ENCODE peak calls at places on chromosomes 3 and 15, in nine cellular contexts. O is fibroblast of lung; N is A172; M is progenitor cell of endocrine pancreas; V is activated naive CD4-positive, alpha-beta T cell; G is left lung; F is HuH-7; J is brain microvascular endothelial cell; Q is activated CD4-positive, alpha-beta T cell treated with anti-CD3 and anti-CD28 coated beads, Interleukin-2, amount 50 U/mL, for 1 hour. T is an unnamed sample.
A peak's percentile ranks its signal among the peaks of the same experiment; 100 is the strongest.

GRCh38 chr15:79128556-79128955 is 38.0 kb upstream of the RASGRF1 start:
- DNase-seq in G (no peak), F (no peak), N (no peak), J (no peak), V (no peak), Q (no peak), O (no peak), M (no peak), T (no peak)

GRCh38 chr15:65743637-65744252 is 48.3 kb downstream of the DENND4A start:
- DNase-seq in V (no peak), Q (no peak), M (no peak), F (no peak), G (no peak), N (no peak), J (no peak), O (no peak), T (no peak)

GRCh38 chr3:101784850-101785613 is 6.0 kb downstream of the NXPE3 start:
- DNase-seq in J (no peak), M (no peak), V (no peak), Q (no peak), G (no peak), N (no peak), O (no peak), F (no peak), T (no peak)

GRCh38 chr3:127671523-127672428 is 976 bp upstream of the ABTB1 start:
- DNase-seq in J (no peak), N (no peak), V (peak; percentile 23), F (no peak), G (peak; percentile 78), M (no peak), O (peak; percentile 7), Q (peak; percentile 30), T (no peak)

GRCh38 chr3:86047329-86047625 is 943.7 kb downstream of the VGLL3 start:
- DNase-seq in O (peak; percentile 1), M (no peak), Q (no peak), N (no peak), G (no peak), F (no peak), J (no peak), V (no peak), T (no peak)

GRCh38 chr3:38549486-38549885 is 53.3 kb downstream of the EXOG start:
- DNase-seq in G (no peak), N (no peak), F (no peak), V (no peak), Q (no peak), M (no peak), J (no peak), O (no peak), T (no peak)

GRCh38 chr3:102478160-102478559 is 43.3 kb downstream of the ZPLD1 start:
- DNase-seq in J (no peak), M (no peak), O (no peak), V (no peak), F (no peak), Q (no peak), G (no peak), N (no peak), T (no peak)

GRCh38 chr3:149934524-149934923 is 36.2 kb downstream of the PFN2 start:
- DNase-seq in G (no peak), M (no peak), Q (no peak), F (no peak), V (no peak), N (no peak), O (peak; percentile 59), J (peak; percentile 43), T (peak; percentile 56)

GRCh38 chr3:160125188-160125587 is 100.0 kb upstream of the C3orf80 start:
- DNase-seq in M (no peak), V (no peak), N (no peak), O (no peak), F (no peak), J (no peak), G (no peak), Q (no peak), T (no peak)

GRCh38 chr3:107938128-107938527 is 152.7 kb downstream of the CD47 start:
- DNase-seq in J (no peak), M (no peak), G (no peak), F (no peak), O (peak; percentile 35), N (peak; percentile 44), Q (peak; percentile 5), V (no peak), T (peak; percentile 53)

GRCh38 chr3:130755666-130756065 is 9.0 kb upstream of the PIK3R4 start:
- DNase-seq in G (no peak), J (no peak), M (no peak), O (no peak), N (no peak), F (no peak), Q (no peak), V (no peak), T (no peak)

GRCh38 chr15:80274554-80274953 is 22.5 kb upstream of the CTXND1 start:
- DNase-seq in Q (no peak), O (no peak), F (no peak), G (no peak), N (no peak), M (no peak), J (no peak), V (no peak), T (no peak)

GRCh38 chr3:197337656-197338055 is 39.2 kb upstream of the DLG1 start:
- DNase-seq in V (no peak), G (no peak), J (no peak), O (peak; percentile 69), F (no peak), M (no peak), Q (no peak), N (peak; percentile 59), T (no peak)